ENCODE peak calls at places on chromosomes 16 and 17, in four cellular contexts. One of them, this sample, is unnamed.

GRCh38 chr17:31900877-31901276 is 631 bp downstream of the UTP6 start:
- DNase-seq in AG04450: no peak
- DNase-seq in stimulated activated CD4-positive, alpha-beta T cell treated with anti-CD3 and anti-CD28 coated beads, Interleukin-15, amount 100 ng/mL, for 1 hour: no peak
- DNase-seq in iris pigment epithelial cell: peak
- DNase-seq in this sample: no peak

GRCh38 chr17:15262291-15263205 is 2.6 kb downstream of the PMP22 start:
- DNase-seq in AG04450: peak
- DNase-seq in iris pigment epithelial cell: peak
- DNase-seq in stimulated activated CD4-positive, alpha-beta T cell treated with anti-CD3 and anti-CD28 coated beads, Interleukin-15, amount 100 ng/mL, for 1 hour: no peak
- DNase-seq in this sample: no peak

GRCh38 chr16:2154533-2155090 is 970 bp upstream of the TRAF7 start:
- DNase-seq in AG04450: no peak
- DNase-seq in iris pigment epithelial cell: no peak
- DNase-seq in stimulated activated CD4-positive, alpha-beta T cell treated with anti-CD3 and anti-CD28 coated beads, Interleukin-15, amount 100 ng/mL, for 1 hour: peak
- DNase-seq in this sample: no peak

GRCh38 chr17:76903631-76904030 is 35.4 kb downstream of the MGAT5B start:
- DNase-seq in AG04450: no peak
- DNase-seq in stimulated activated CD4-positive, alpha-beta T cell treated with anti-CD3 and anti-CD28 coated beads, Interleukin-15, amount 100 ng/mL, for 1 hour: no peak
- DNase-seq in iris pigment epithelial cell: no peak
- DNase-seq in this sample: no peak

GRCh38 chr17:81365601-81366585 is 29.4 kb upstream of the BAHCC1 start:
- DNase-seq in iris pigment epithelial cell: peak
- DNase-seq in AG04450: no peak
- DNase-seq in stimulated activated CD4-positive, alpha-beta T cell treated with anti-CD3 and anti-CD28 coated beads, Interleukin-15, amount 100 ng/mL, for 1 hour: no peak
- DNase-seq in this sample: peak

GRCh38 chr17:17685775-17686291 is 4.6 kb downstream of the RAI1 start:
- DNase-seq in AG04450: peak
- DNase-seq in iris pigment epithelial cell: peak
- DNase-seq in stimulated activated CD4-positive, alpha-beta T cell treated with anti-CD3 and anti-CD28 coated beads, Interleukin-15, amount 100 ng/mL, for 1 hour: no peak
- DNase-seq in this sample: no peak

GRCh38 chr16:4393243-4393606 is 21.6 kb downstream of the VASN start:
- DNase-seq in iris pigment epithelial cell: no peak
- DNase-seq in AG04450: no peak
- DNase-seq in stimulated activated CD4-positive, alpha-beta T cell treated with anti-CD3 and anti-CD28 coated beads, Interleukin-15, amount 100 ng/mL, for 1 hour: no peak
- DNase-seq in this sample: no peak

GRCh38 chr17:43543771-43544575 is 2.2 kb downstream of the ETV4 start:
- DNase-seq in stimulated activated CD4-positive, alpha-beta T cell treated with anti-CD3 and anti-CD28 coated beads, Interleukin-15, amount 100 ng/mL, for 1 hour: no peak
- DNase-seq in AG04450: no peak
- DNase-seq in iris pigment epithelial cell: no peak
- DNase-seq in this sample: no peak

GRCh38 chr17:76527430-76528111 is 9.9 kb downstream of the CYGB start:
- DNase-seq in stimulated activated CD4-positive, alpha-beta T cell treated with anti-CD3 and anti-CD28 coated beads, Interleukin-15, amount 100 ng/mL, for 1 hour: no peak
- DNase-seq in iris pigment epithelial cell: peak
- DNase-seq in AG04450: no peak
- DNase-seq in this sample: peak

GRCh38 chr16:31472559-31473203 is 729 bp downstream of the TGFB1I1 start:
- DNase-seq in stimulated activated CD4-positive, alpha-beta T cell treated with anti-CD3 and anti-CD28 coated beads, Interleukin-15, amount 100 ng/mL, for 1 hour: no peak
- DNase-seq in AG04450: peak
- DNase-seq in iris pigment epithelial cell: peak
- DNase-seq in this sample: peak

This sample was measured in astrocyte of the cerebellum.